ENCODE peak calls at places on chromosomes 7 and 10, in ten cellular contexts. Y is activated T-cell treated with anti-CD3 and anti-CD28 coated beads for 1 hour; F is brain pericyte; K is fibroblast of the aortic adventitia; L is stimulated activated naive CD8-positive, alpha-beta T cell treated with anti-CD3 and anti-CD28 coated beads, Interleukin-15, Interleukin-2, amounts not matched to agents 100 U/mL and 50 U/mL, for 24 hours; B is WTC11; E is NCI-H2171 treated with DMSO at 0.1 percent for 48 hours; M is GM23338; W is GDM1; G is progenitor cell of endocrine pancreas. R is an unnamed sample.

GRCh38 chr10:18005781-18006456 is 54.2 kb downstream of the SLC39A12 start:
- DNase-seq in Y (no peak), F (peak; percentile 84), K (peak; percentile 76), L (no peak), B (no peak), E (no peak), M (peak; percentile 37), W (no peak), G (no peak), R (no peak)

GRCh38 chr10:30701471-30702173 is 72.1 kb upstream of the LYZL2 start:
- DNase-seq in Y (peak; percentile 33), F (peak; percentile 26), K (peak; percentile 39), L (peak; percentile 77), B (no peak), E (peak; percentile 1), M (no peak), W (no peak), G (no peak), R (no peak)

GRCh38 chr10:122051609-122052385 is 62.8 kb downstream of the TACC2 start:
- DNase-seq in Y (no peak), F (no peak), K (peak; percentile 73), L (no peak), B (peak; percentile 69), E (no peak), M (peak; percentile 92), W (no peak), G (no peak), R (peak; percentile 52)

GRCh38 chr10:25933653-25934608 is at the start of gene MYO3A:
- DNase-seq in Y (no peak), F (no peak), K (no peak), L (peak; percentile 2), B (peak; percentile 79), E (peak; percentile 25), M (peak; percentile 83), W (no peak), G (peak; percentile 50), R (no peak)

GRCh38 chr10:80191589-80192270 is 13.6 kb downstream of the ANXA11 start:
- DNase-seq in Y (no peak), F (no peak), K (no peak), L (peak; percentile 29), B (no peak), E (peak; percentile 56), M (no peak), W (no peak), G (no peak), R (no peak)

GRCh38 chr7:28748934-28749584 is 209.1 kb downstream of the TRIL start:
- DNase-seq in Y (no peak), F (no peak), K (peak; percentile 59), L (peak; percentile 16), B (no peak), E (no peak), M (no peak), W (peak; percentile 16), G (no peak), R (no peak)

GRCh38 chr7:36487756-36488336 is 98.2 kb downstream of the ANLN start:
- DNase-seq in Y (no peak), F (peak; percentile 31), K (peak; percentile 79), L (peak; percentile 16), B (no peak), E (peak; percentile 78), M (peak; percentile 66), W (peak; percentile 54), G (no peak), R (peak; percentile 32)

GRCh38 chr10:59557052-59557451 is 152.6 kb downstream of the SLC16A9 start:
- DNase-seq in Y (no peak), F (no peak), K (no peak), L (no peak), B (peak; percentile 66), E (no peak), M (peak; percentile 77), W (no peak), G (no peak), R (no peak)

GRCh38 chr10:61285749-61286148 is 167.4 kb downstream of the TMEM26 start:
- DNase-seq in Y (no peak), F (no peak), K (peak; percentile 55), L (no peak), B (no peak), E (no peak), M (no peak), W (no peak), G (no peak), R (no peak)

GRCh38 chr10:29658984-29659769 is 24.4 kb upstream of the SVIL start:
- DNase-seq in Y (peak; percentile 33), F (peak; percentile 91), K (peak; percentile 100), L (peak; percentile 62), B (no peak), E (no peak), M (no peak), W (peak; percentile 22), G (no peak), R (peak; percentile 97)

GRCh38 chr10:4278161-4278560 is 493.2 kb upstream of the KLF6 start:
- DNase-seq in Y (no peak), F (no peak), K (no peak), L (no peak), B (no peak), E (no peak), M (no peak), W (no peak), G (no peak), R (no peak)

GRCh38 chr7:158273138-158273651 is 314.4 kb downstream of the PTPRN2 start:
- DNase-seq in Y (no peak), F (no peak), K (no peak), L (no peak), B (peak; percentile 2), E (no peak), M (no peak), W (no peak), G (no peak), R (no peak)

GRCh38 chr7:44998153-44998871 is 1.7 kb upstream of the CCM2 start:
- DNase-seq in Y (no peak), F (no peak), K (no peak), L (no peak), B (no peak), E (no peak), M (no peak), W (no peak), G (no peak), R (no peak)

GRCh38 chr10:14481752-14482151 is 151.0 kb upstream of the FRMD4A start:
- DNase-seq in Y (no peak), F (no peak), K (no peak), L (no peak), B (no peak), E (no peak), M (no peak), W (no peak), G (no peak), R (no peak)

GRCh38 chr7:56605146-56605545 is 488.9 kb upstream of the NUPR2 start:
- DNase-seq in Y (no peak), F (no peak), K (no peak), L (no peak), B (no peak), E (no peak), M (no peak), W (no peak), G (no peak), R (no peak)

GRCh38 chr10:101062231-101063161 is 707 bp downstream of the KAZALD1 start:
- DNase-seq in Y (peak; percentile 38), F (no peak), K (no peak), L (peak; percentile 71), B (peak; percentile 78), E (peak; percentile 58), M (peak; percentile 85), W (peak; percentile 37), G (peak; percentile 74), R (no peak)

GRCh38 chr7:138105216-138105615 is 29.0 kb downstream of the AKR1D1 start:
- DNase-seq in Y (no peak), F (no peak), K (no peak), L (no peak), B (no peak), E (no peak), M (peak; percentile 34), W (no peak), G (no peak), R (no peak)

GRCh38 chr10:118585794-118586193 is 9.7 kb downstream of the PRLHR start:
- DNase-seq in Y (no peak), F (no peak), K (peak; percentile 50), L (no peak), B (no peak), E (no peak), M (no peak), W (no peak), G (no peak), R (no peak)

GRCh38 chr7:135558337-135558767 is 635 bp downstream of the NUP205 start:
- DNase-seq in Y (peak; percentile 44), F (peak; percentile 12), K (peak; percentile 54), L (peak; percentile 68), B (peak; percentile 36), E (peak; percentile 84), M (peak; percentile 79), W (peak; percentile 32), G (no peak), R (no peak)

GRCh38 chr10:43392757-43393156 is 16.2 kb downstream of the HNRNPF start:
- DNase-seq in Y (no peak), F (no peak), K (no peak), L (no peak), B (no peak), E (no peak), M (no peak), W (no peak), G (no peak), R (no peak)

GRCh38 chr10:97123713-97124112 is 62.0 kb downstream of the SLIT1 start:
- DNase-seq in Y (no peak), F (no peak), K (no peak), L (no peak), B (no peak), E (peak; percentile 14), M (no peak), W (no peak), G (no peak), R (no peak)

GRCh38 chr10:22363305-22363704 is 18.0 kb downstream of the SPAG6 start:
- DNase-seq in Y (no peak), F (no peak), K (no peak), L (peak; percentile 44), B (no peak), E (no peak), M (no peak), W (no peak), G (no peak), R (no peak)

GRCh38 chr10:69639291-69640195 is 9.5 kb downstream of the FAM241B start:
- DNase-seq in Y (peak; percentile 63), F (no peak), K (peak; percentile 79), L (peak; percentile 70), B (peak; percentile 81), E (peak; percentile 58), M (peak; percentile 85), W (peak; percentile 5), G (peak; percentile 54), R (peak; percentile 31)

GRCh38 chr7:144821069-144821468 is 14.8 kb downstream of the TPK1 start:
- DNase-seq in Y (no peak), F (no peak), K (no peak), L (no peak), B (no peak), E (peak; percentile 69), M (no peak), W (no peak), G (no peak), R (no peak)

GRCh38 chr7:68248973-68249372 is 1252.3 kb downstream of the TYW1 start:
- DNase-seq in Y (no peak), F (no peak), K (no peak), L (no peak), B (no peak), E (no peak), M (no peak), W (no peak), G (no peak), R (no peak)

GRCh38 chr7:129163875-129164544 is 19.5 kb downstream of the TSPAN33 start:
- DNase-seq in Y (no peak), F (no peak), K (peak; percentile 85), L (no peak), B (no peak), E (peak; percentile 57), M (peak; percentile 84), W (no peak), G (no peak), R (peak; percentile 40)

GRCh38 chr10:103849880-103850571 is 5.3 kb downstream of the SH3PXD2A start:
- DNase-seq in Y (no peak), F (no peak), K (peak; percentile 86), L (no peak), B (no peak), E (no peak), M (no peak), W (no peak), G (no peak), R (no peak)

GRCh38 chr7:69599879-69600764 is 1.8 kb downstream of the AUTS2 start:
- DNase-seq in Y (no peak), F (no peak), K (no peak), L (peak; percentile 10), B (no peak), E (peak; percentile 44), M (peak; percentile 53), W (no peak), G (no peak), R (no peak)